ENCODE peak calls at places on chromosome 3, in eight cellular contexts. R is right atrium auricular region, Q is GM23338, B is WERI-Rb-1, T is BE2C, S is tibial nerve, A is BJ, J is psoas muscle. C is an unnamed sample.
A peak's percentile ranks its signal among the peaks of the same experiment; 100 is the strongest.

GRCh38 chr3:42702066-42702951 is at the start of gene HHATL:
- DNase-seq in R (peak; percentile 59), Q (no peak), B (peak; percentile 81), T (no peak), S (no peak), A (no peak), J (peak; percentile 95), C (no peak)

GRCh38 chr3:194691481-194692281 is 6.0 kb downstream of the FAM43A start:
- DNase-seq in R (no peak), Q (no peak), B (no peak), T (peak; percentile 88), S (no peak), A (no peak), J (no peak), C (no peak)

GRCh38 chr3:124260206-124260915 is 268.4 kb upstream of the ROPN1 start:
- DNase-seq in R (peak; percentile 80), Q (no peak), B (no peak), T (no peak), S (no peak), A (no peak), J (peak; percentile 65), C (peak; percentile 50)

GRCh38 chr3:9955067-9955502 is 2.9 kb upstream of the PRRT3 start:
- DNase-seq in R (no peak), Q (peak; percentile 77), B (peak; percentile 70), T (peak; percentile 24), S (no peak), A (no peak), J (no peak), C (no peak)

GRCh38 chr3:13587442-13587841 is 38.5 kb downstream of the FBLN2 start:
- DNase-seq in R (no peak), Q (peak; percentile 50), B (no peak), T (no peak), S (no peak), A (no peak), J (no peak), C (no peak)

GRCh38 chr3:45664558-45664957 is 24.6 kb upstream of the SACM1L start:
- DNase-seq in R (no peak), Q (no peak), B (no peak), T (no peak), S (no peak), A (no peak), J (no peak), C (no peak)

GRCh38 chr3:55899887-55900286 is 412.8 kb upstream of the WNT5A start:
- DNase-seq in R (no peak), Q (peak; percentile 73), B (no peak), T (peak; percentile 3), S (no peak), A (no peak), J (no peak), C (no peak)

GRCh38 chr3:134869153-134869726 is 74.2 kb downstream of the EPHB1 start:
- DNase-seq in R (no peak), Q (no peak), B (no peak), T (no peak), S (no peak), A (no peak), J (no peak), C (no peak)

GRCh38 chr3:73552700-73553099 is 72.0 kb downstream of the PDZRN3 start:
- DNase-seq in R (no peak), Q (no peak), B (no peak), T (no peak), S (no peak), A (no peak), J (no peak), C (peak; percentile 49)

GRCh38 chr3:61807865-61808276 is 246.5 kb downstream of the PTPRG start:
- DNase-seq in R (no peak), Q (no peak), B (peak; percentile 85), T (peak; percentile 24), S (no peak), A (peak; percentile 24), J (no peak), C (no peak)

GRCh38 chr3:181086011-181086410 is 96.5 kb upstream of the DNAJC19 start:
- DNase-seq in R (no peak), Q (no peak), B (no peak), T (no peak), S (no peak), A (no peak), J (no peak), C (no peak)

GRCh38 chr3:155517907-155518306 is 224.4 kb upstream of the STRIT1 start:
- DNase-seq in R (no peak), Q (no peak), B (no peak), T (no peak), S (no peak), A (no peak), J (no peak), C (no peak)

GRCh38 chr3:34374521-34374920 is 576.1 kb downstream of the PDCD6IP start:
- DNase-seq in R (no peak), Q (peak; percentile 8), B (no peak), T (no peak), S (no peak), A (no peak), J (no peak), C (no peak)

GRCh38 chr3:11021611-11022011 is 29.1 kb downstream of the SLC6A1 start:
- DNase-seq in R (no peak), Q (peak; percentile 39), B (no peak), T (no peak), S (no peak), A (no peak), J (no peak), C (no peak)

GRCh38 chr3:24410861-24411260 is 83.8 kb downstream of the THRB start:
- DNase-seq in R (no peak), Q (peak; percentile 37), B (no peak), T (no peak), S (no peak), A (no peak), J (no peak), C (no peak)

GRCh38 chr3:55989351-55989750 is 478.9 kb downstream of the ERC2 start:
- DNase-seq in R (no peak), Q (no peak), B (no peak), T (no peak), S (no peak), A (no peak), J (no peak), C (no peak)

GRCh38 chr3:120013481-120013880 is 80.8 kb downstream of the GSK3B start:
- DNase-seq in R (no peak), Q (no peak), B (no peak), T (no peak), S (no peak), A (no peak), J (no peak), C (no peak)

GRCh38 chr3:38827791-38828190 is 11.8 kb upstream of the SCN10A start:
- DNase-seq in R (no peak), Q (no peak), B (no peak), T (no peak), S (no peak), A (no peak), J (no peak), C (no peak)

GRCh38 chr3:131141770-131142169 is 115.1 kb downstream of the NEK11 start:
- DNase-seq in R (no peak), Q (no peak), B (no peak), T (no peak), S (no peak), A (no peak), J (no peak), C (no peak)

GRCh38 chr3:71360170-71360569 is 223.4 kb downstream of the FOXP1 start:
- DNase-seq in R (no peak), Q (no peak), B (no peak), T (no peak), S (no peak), A (no peak), J (no peak), C (no peak)

GRCh38 chr3:71356272-71356671 is 227.3 kb downstream of the FOXP1 start:
- DNase-seq in R (no peak), Q (no peak), B (no peak), T (no peak), S (no peak), A (no peak), J (no peak), C (no peak)

GRCh38 chr3:71360694-71361093 is 222.8 kb downstream of the FOXP1 start:
- DNase-seq in R (no peak), Q (no peak), B (no peak), T (no peak), S (no peak), A (no peak), J (no peak), C (no peak)

GRCh38 chr3:71355862-71356261 is 227.7 kb downstream of the FOXP1 start:
- DNase-seq in R (no peak), Q (no peak), B (no peak), T (no peak), S (no peak), A (no peak), J (no peak), C (no peak)

GRCh38 chr3:71358243-71358642 is 225.3 kb downstream of the FOXP1 start:
- DNase-seq in R (no peak), Q (no peak), B (no peak), T (no peak), S (no peak), A (no peak), J (no peak), C (no peak)
- H3K4me3 ChIP-seq in R (no peak overlapping the region), Q (no peak overlapping the region), B (no peak overlapping the region), T (no peak overlapping the region), S (no peak overlapping the region), A (no peak overlapping the region), J (no peak overlapping the region), C (no peak overlapping the region)

GRCh38 chr3:184554470-184554869 is 7.1 kb upstream of the EPHB3 start:
- DNase-seq in R (no peak), Q (no peak), B (no peak), T (no peak), S (no peak), A (no peak), J (no peak), C (no peak)
- H3K27me3 ChIP-seq in R (no peaks in the 10 kb centered on the region), Q (peaks cover 25% of the 10 kb centered on the region), B (no peaks in the 10 kb centered on the region), T (no peaks in the 10 kb centered on the region), S (no peaks in the 10 kb centered on the region), A (peaks cover 18% of the 10 kb centered on the region), J (peaks cover 4% of the 10 kb centered on the region), C (peaks cover 56% of the 10 kb centered on the region)

DNA sequence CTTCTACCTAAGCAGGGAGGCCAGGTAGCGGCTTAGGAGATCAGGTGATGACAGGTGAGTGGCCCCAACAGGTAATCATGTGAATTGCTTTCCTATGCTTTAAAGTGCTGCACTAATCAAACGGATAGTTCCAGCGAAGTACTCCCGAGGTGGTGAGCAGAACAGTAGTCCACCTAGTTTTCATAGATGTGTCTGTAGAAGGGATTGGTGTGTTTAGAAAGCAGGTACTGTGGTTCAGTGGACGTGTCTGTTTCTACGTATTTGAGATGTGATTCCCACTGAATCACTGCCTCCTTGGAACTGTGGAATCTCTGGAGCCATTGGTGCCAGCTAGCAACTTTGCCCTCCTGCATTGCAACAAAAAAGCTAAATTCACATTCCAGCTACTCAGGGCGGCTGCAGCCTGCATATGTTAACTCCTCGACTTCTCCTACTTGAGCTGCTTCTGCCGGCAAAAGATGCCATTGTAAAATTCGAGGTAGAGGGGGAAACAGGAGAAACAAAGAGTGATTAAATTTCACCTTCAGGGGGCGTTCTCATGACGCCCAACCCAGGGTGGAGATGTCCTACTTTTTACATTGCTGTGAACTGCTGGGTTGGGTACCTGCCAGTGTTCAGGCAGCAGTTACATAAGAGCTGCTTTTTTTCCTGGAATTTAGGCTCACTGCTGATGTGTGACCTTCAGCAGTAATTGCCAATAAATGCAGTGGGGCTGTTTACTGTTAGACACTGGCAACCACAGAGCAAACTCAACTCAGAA is 227.3 kb downstream of the ITPR1 start:
- DNase-seq in R (peak; percentile 90), Q (peak; percentile 74), B (peak; percentile 51), T (no peak), S (peak; percentile 58), A (no peak), J (peak; percentile 57), C (no peak)
- TF ChIP-seq CTCF in R (peak; percentile 66), Q (peak; percentile 64), B (peak; percentile 43), T (peak; percentile 27), S (peak; percentile 27), A (peak; percentile 27), J (peak; percentile 23), C (peak; percentile 25)

GRCh38 chr3:126985143-126985985 is 2.4 kb downstream of the PLXNA1 start:
- DNase-seq in R (no peak), Q (no peak), B (no peak), T (peak; percentile 76), S (no peak), A (no peak), J (no peak), C (no peak)
- H3K4me3 ChIP-seq in R (no peak overlapping the region), Q (peak overlapping the region; percentile 72), B (no peak overlapping the region), T (peak overlapping the region; percentile 83), S (peak overlapping the region; percentile 69), A (no peak overlapping the region), J (no peak overlapping the region), C (peak overlapping the region; percentile 70)

C was measured in AG04450.